ENCODE peak calls at places on chromosomes 13 and 19, in four cellular contexts. V is K562, N is HepG2, Q is GM12878. I is an unnamed sample.

GRCh38 chr19:45591004-45591637 is 6.5 kb upstream of the OPA3 start:
- DNase-seq in V (peak), Q (no peak), N (peak), I (peak)

GRCh38 chr13:93235258-93236015 is 8.8 kb downstream of the GPC6 start:
- DNase-seq in N (no peak), V (no peak), Q (no peak), I (no peak)

GRCh38 chr19:10544753-10545251 is 1.1 kb downstream of the ATG4D start:
- DNase-seq in N (no peak), V (no peak), Q (no peak), I (no peak)

GRCh38 chr13:32905864-32906180 is 110.4 kb upstream of the KL start:
- DNase-seq in V (no peak), Q (no peak), N (no peak), I (no peak)

GRCh38 chr19:32404939-32405430 is 585 bp upstream of the DPY19L3 start:
- DNase-seq in V (no peak), Q (no peak), N (peak), I (peak)

GRCh38 chr19:27748551-27749152 is 1464.3 kb downstream of the UQCRFS1 start:
- DNase-seq in N (no peak), Q (no peak), V (no peak), I (no peak)

GRCh38 chr19:39342647-39343305 is 555 bp downstream of the SAMD4B start:
- DNase-seq in N (no peak), V (no peak), Q (no peak), I (no peak)

GRCh38 chr19:35712910-35713845 is 4.6 kb upstream of the KMT2B start:
- DNase-seq in V (peak), N (no peak), Q (peak), I (peak)

GRCh38 chr13:98480915-98481510 is 95.9 kb downstream of the STK24 start:
- DNase-seq in Q (no peak), N (no peak), V (peak), I (no peak)

GRCh38 chr19:30752201-30752600 is 380.0 kb downstream of the ZNF536 start:
- DNase-seq in V (no peak), Q (no peak), N (no peak), I (no peak)

GRCh38 chr19:32675720-32676185 is at the start of gene RGS9BP:
- DNase-seq in N (peak), V (peak), Q (no peak), I (peak)

GRCh38 chr13:91813255-91813654 is 414.8 kb downstream of the GPC5 start:
- DNase-seq in Q (no peak), V (peak), N (no peak), I (no peak)

GRCh38 chr19:46591254-46591653 is 9.9 kb upstream of the CALM3 start:
- DNase-seq in Q (no peak), N (no peak), V (no peak), I (no peak)

GRCh38 chr19:49400034-49400433 is 12.0 kb downstream of the KASH5 start:
- DNase-seq in N (peak), V (no peak), Q (no peak), I (no peak)

GRCh38 chr13:65090191-65090590 is 2139.9 kb downstream of the PCDH9 start:
- DNase-seq in N (no peak), Q (no peak), V (no peak), I (no peak)

GRCh38 chr13:95505976-95506375 is 46.5 kb upstream of the CLDN10 start:
- DNase-seq in Q (no peak), V (no peak), N (no peak), I (no peak)

GRCh38 chr19:45123440-45123850 is 30.5 kb downstream of the PPP1R37 start:
- DNase-seq in V (no peak), N (no peak), Q (no peak), I (no peak)

GRCh38 chr19:44931541-44931940 is 10.5 kb upstream of the APOC4 start:
- DNase-seq in Q (no peak), V (no peak), N (no peak), I (no peak)

GRCh38 chr19:10521461-10522216 is 4.4 kb upstream of the S1PR5 start:
- DNase-seq in V (no peak), Q (no peak), N (no peak), I (no peak)

GRCh38 chr13:88103824-88104223 is 432.7 kb downstream of the SLITRK5 start:
- DNase-seq in N (no peak), Q (no peak), V (no peak), I (no peak)
- TF ChIP-seq CBFB in N (no peak), Q (no peak), V (no peak), I (no peak)

DNA sequence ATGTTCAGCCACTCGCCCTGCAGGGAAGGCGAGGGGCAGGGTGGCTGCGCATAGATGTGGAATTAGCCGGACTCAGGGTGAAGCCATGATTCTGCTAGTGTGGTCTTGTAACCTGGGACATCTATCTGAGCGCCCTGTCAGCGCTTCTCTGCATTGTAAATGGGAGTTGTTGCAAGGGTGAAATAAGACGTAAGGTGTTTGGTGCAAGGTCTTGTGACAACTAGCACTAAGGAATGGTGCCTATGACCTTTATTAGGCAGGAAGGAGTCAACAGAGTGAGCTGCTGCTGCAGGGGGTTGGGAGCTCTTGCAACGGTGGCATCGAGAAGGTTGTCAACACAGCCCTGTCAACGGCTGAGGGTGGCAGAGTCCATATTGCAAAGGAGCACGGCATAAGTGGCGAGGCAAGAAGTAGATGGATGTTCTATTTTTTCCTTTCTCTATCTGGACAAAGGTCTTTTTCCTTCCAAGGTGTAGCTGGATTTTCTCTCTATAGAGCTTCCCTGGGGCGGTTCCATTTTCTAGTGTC is 49.3 kb downstream of the IRS2 start:
- DNase-seq in Q (no peak), V (no peak), N (no peak), I (no peak)
- TF ChIP-seq SP1 in Q (no peak), V (no peak), N (no peak), I (no peak)

GRCh38 chr19:29045708-29046107 is 167.2 kb downstream of the UQCRFS1 start:
- DNase-seq in V (no peak), N (no peak), Q (no peak), I (no peak)

GRCh38 chr19:29044037-29044436 is 168.9 kb downstream of the UQCRFS1 start:
- DNase-seq in V (no peak), N (no peak), Q (no peak), I (no peak)

GRCh38 chr19:29040291-29040690 is 172.7 kb downstream of the UQCRFS1 start:
- DNase-seq in V (no peak), Q (no peak), N (no peak), I (no peak)

GRCh38 chr19:29042450-29042849 is 170.5 kb downstream of the UQCRFS1 start:
- DNase-seq in Q (no peak), N (no peak), V (peak), I (no peak)

GRCh38 chr19:29040951-29041350 is 172.0 kb downstream of the UQCRFS1 start:
- DNase-seq in N (no peak), V (no peak), Q (no peak), I (peak)
- TF ChIP-seq CREM in N (no peak), V (no peak), Q (no peak), I (no peak)

GRCh38 chr13:36673352-36673751 is 468 bp upstream of the SERTM1 start:
- DNase-seq in N (no peak), V (no peak), Q (no peak), I (no peak)

GRCh38 chr13:36680918-36681317 is 7.1 kb downstream of the SERTM1 start:
- DNase-seq in N (no peak), Q (no peak), V (no peak), I (no peak)

GRCh38 chr13:36674337-36675212 is 755 bp downstream of the SERTM1 start:
- DNase-seq in Q (no peak), N (no peak), V (no peak), I (peak)

GRCh38 chr13:36673838-36674326 is at the start of gene SERTM1:
- DNase-seq in V (no peak), Q (no peak), N (no peak), I (peak)

GRCh38 chr13:36675213-36675536 is 1.4 kb downstream of the SERTM1 start:
- DNase-seq in V (no peak), N (no peak), Q (no peak), I (no peak)
- TF ChIP-seq CBFB in V (no peak), N (no peak), Q (no peak), I (no peak)

GRCh38 chr13:100175803-100176182 is 86.9 kb downstream of the PCCA start:
- DNase-seq in Q (no peak), N (no peak), V (no peak), I (no peak)

GRCh38 chr13:100175078-100175802 is 86.3 kb downstream of the PCCA start:
- DNase-seq in V (no peak), N (no peak), Q (no peak), I (no peak)

GRCh38 chr13:100173203-100173602 is 84.3 kb downstream of the PCCA start:
- DNase-seq in N (no peak), V (no peak), Q (no peak), I (no peak)

DNA sequence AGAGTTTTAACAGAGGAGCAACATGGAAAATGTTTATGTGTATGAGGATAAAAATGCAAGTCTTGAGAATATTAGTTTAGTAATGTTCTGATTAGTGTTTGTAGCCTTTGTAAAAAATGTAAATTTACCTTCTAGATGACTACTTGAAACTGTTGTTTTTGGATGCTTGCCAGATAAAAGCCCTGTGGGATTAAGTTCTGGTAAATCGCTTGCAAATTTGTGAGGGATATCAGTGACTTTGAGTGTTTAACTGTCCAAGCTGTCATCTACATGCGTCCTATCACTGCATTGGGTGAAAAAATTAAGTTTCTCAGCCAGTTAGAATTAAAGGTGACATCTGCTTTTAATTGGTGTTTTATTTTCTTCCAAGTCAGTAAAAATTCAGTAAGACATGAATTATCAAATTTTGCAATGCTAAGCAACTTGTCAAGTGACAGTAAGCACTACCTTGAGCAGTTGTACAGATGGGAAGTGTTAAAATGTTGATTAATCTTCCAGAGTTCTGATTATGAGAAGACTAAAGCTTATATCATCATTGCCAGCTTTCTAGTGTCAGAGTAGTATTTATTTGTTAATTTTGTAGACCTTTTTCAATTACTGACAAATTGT is 88.0 kb downstream of the PCCA start:
- DNase-seq in V (no peak), N (no peak), Q (no peak), I (no peak)
- TF ChIP-seq SP1 in V (no peak), N (no peak), Q (no peak), I (no peak)

DNA sequence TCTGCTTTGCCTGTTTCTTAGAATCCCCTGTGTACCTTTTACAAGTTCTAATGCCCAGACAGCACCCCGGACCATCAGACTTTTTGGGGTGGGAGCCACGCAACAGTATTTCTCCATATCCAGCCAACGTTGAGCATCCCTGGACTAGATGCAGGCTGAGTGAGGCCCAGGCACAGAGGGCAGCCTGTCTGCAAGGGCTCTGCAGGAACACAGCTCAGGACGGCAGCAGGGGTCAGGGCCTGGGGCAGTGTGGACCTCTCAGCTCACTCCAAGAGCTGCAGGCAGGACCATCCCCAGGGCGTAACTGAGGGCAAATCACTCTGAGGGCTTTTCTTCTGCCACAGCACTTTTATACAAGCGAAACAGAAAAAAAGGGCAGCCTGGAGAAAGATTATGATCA is 95.8 kb downstream of the DNAJC15 start:
- DNase-seq in N (no peak), V (no peak), Q (no peak), I (no peak)
- TF ChIP-seq CREM in N (no peak), V (no peak), Q (no peak), I (no peak)

GRCh38 chr19:18049390-18049789 is 37.3 kb downstream of the IL12RB1 start:
- DNase-seq in Q (no peak), V (no peak), N (no peak), I (no peak)
- TF ChIP-seq CBFB in Q (no peak), V (no peak), N (no peak), I (no peak)

I was measured in WTC11.